ENCODE peak calls at places on chromosomes 16 and 17, in nine cellular contexts. C is T-helper 1 cell; P is T-helper 2 cell; A is germinal center; N is stimulated activated CD4-positive, alpha-beta T cell treated with anti-CD3 and anti-CD28 coated beads, Interleukin-4, amount 100 ng/mL, for 48 hours; U is activated CD4-positive, alpha-beta T cell treated with anti-CD3 and anti-CD28 coated beads, Interleukin-2, amount 10 ng/mL, durations not matched to agents 7 days and 5 days; V is LHCN-M2; W is GM12865; E is ACHN. Z is an unnamed sample.

GRCh38 chr17:36691606-36692005 is 90.2 kb downstream of the MRM1 start:
- DNase-seq in C (no peak), P (no peak), A (no peak), N (no peak), U (no peak), V (no peak), W (no peak), E (no peak), Z (no peak)

GRCh38 chr16:66525396-66526180 is 24.3 kb downstream of the TK2 start:
- DNase-seq in C (no peak), P (no peak), A (no peak), N (no peak), U (no peak), V (no peak), W (no peak), E (no peak), Z (peak; percentile 29)

GRCh38 chr17:39240631-39241030 is 14.9 kb upstream of the STAC2 start:
- DNase-seq in C (no peak), P (no peak), A (no peak), N (no peak), U (no peak), V (no peak), W (no peak), E (no peak), Z (no peak)

GRCh38 chr17:62757518-62757951 is 50.6 kb downstream of the MARCHF10 start:
- DNase-seq in C (no peak), P (no peak), A (no peak), N (no peak), U (no peak), V (no peak), W (no peak), E (no peak), Z (no peak)

GRCh38 chr16:68668266-68668665 is 23.2 kb downstream of the CDH3 start:
- DNase-seq in C (no peak), P (no peak), A (no peak), N (peak; percentile 20), U (peak; percentile 10), V (no peak), W (peak; percentile 77), E (no peak), Z (peak; percentile 44)

GRCh38 chr16:83606486-83607030 is 201.2 kb upstream of the HSBP1 start:
- DNase-seq in C (no peak), P (no peak), A (peak; percentile 6), N (no peak), U (no peak), V (no peak), W (no peak), E (peak; percentile 12), Z (no peak)

GRCh38 chr17:19904924-19905323 is 37.2 kb upstream of the ULK2 start:
- DNase-seq in C (no peak), P (no peak), A (no peak), N (no peak), U (no peak), V (no peak), W (no peak), E (no peak), Z (no peak)

GRCh38 chr16:28504707-28505404 is 1.8 kb downstream of the IL27 start:
- DNase-seq in C (no peak), P (no peak), A (no peak), N (no peak), U (no peak), V (no peak), W (no peak), E (peak; percentile 25), Z (no peak)

GRCh38 chr16:89360760-89361435 is 129.5 kb downstream of the ANKRD11 start:
- DNase-seq in C (peak; percentile 66), P (peak; percentile 66), A (peak; percentile 41), N (peak; percentile 61), U (peak; percentile 89), V (no peak), W (peak; percentile 92), E (no peak), Z (no peak)

GRCh38 chr17:83194761-83195329 is 115.4 kb downstream of the METRNL start:
- DNase-seq in C (no peak), P (no peak), A (no peak), N (no peak), U (peak; percentile 5), V (peak; percentile 39), W (no peak), E (no peak), Z (peak; percentile 73)

GRCh38 chr17:39867891-39868553 is at the start of gene ZPBP2:
- DNase-seq in C (no peak), P (peak; percentile 42), A (peak; percentile 19), N (peak; percentile 49), U (peak; percentile 31), V (no peak), W (peak; percentile 92), E (no peak), Z (no peak)

Z was measured in T1000.